ENCODE peak calls at places on chromosomes 12 and 14, in six cellular contexts. One of them, this sample, is unnamed.

GRCh38 chr12:644293-644639 is 19.0 kb downstream of the NINJ2 start:
- DNase-seq in endodermal cell: peak; percentile 25
- DNase-seq in lower leg skin: no peak
- DNase-seq in GM12865: no peak
- DNase-seq in AG10803: no peak
- DNase-seq in cardiac muscle cell: no peak
- DNase-seq in this sample: no peak

GRCh38 chr14:75132374-75133086 is 5.7 kb upstream of the NEK9 start:
- DNase-seq in endodermal cell: peak; percentile 81
- DNase-seq in lower leg skin: no peak
- DNase-seq in GM12865: peak; percentile 77
- DNase-seq in AG10803: peak; percentile 71
- DNase-seq in cardiac muscle cell: peak; percentile 87
- DNase-seq in this sample: peak; percentile 44

GRCh38 chr14:95432152-95433093 is 84.0 kb downstream of the SYNE3 start:
- DNase-seq in endodermal cell: peak; percentile 89
- DNase-seq in lower leg skin: no peak
- DNase-seq in GM12865: no peak
- DNase-seq in AG10803: peak; percentile 29
- DNase-seq in cardiac muscle cell: peak; percentile 59
- DNase-seq in this sample: no peak

GRCh38 chr14:33432407-33433023 is 493.8 kb downstream of the NPAS3 start:
- DNase-seq in endodermal cell: no peak
- DNase-seq in lower leg skin: no peak
- DNase-seq in GM12865: no peak
- DNase-seq in AG10803: peak; percentile 41
- DNase-seq in cardiac muscle cell: peak; percentile 62
- DNase-seq in this sample: peak; percentile 10

GRCh38 chr12:5556033-5556614 is 124.2 kb downstream of the NTF3 start:
- DNase-seq in endodermal cell: peak; percentile 91
- DNase-seq in lower leg skin: no peak
- DNase-seq in GM12865: peak; percentile 7
- DNase-seq in AG10803: no peak
- DNase-seq in cardiac muscle cell: no peak
- DNase-seq in this sample: no peak

GRCh38 chr12:130695061-130695460 is 21.0 kb downstream of the RIMBP2 start:
- DNase-seq in endodermal cell: no peak
- DNase-seq in lower leg skin: no peak
- DNase-seq in GM12865: no peak
- DNase-seq in AG10803: no peak
- DNase-seq in cardiac muscle cell: no peak
- DNase-seq in this sample: no peak

GRCh38 chr14:32073537-32074189 is 3.4 kb upstream of the ARHGAP5 start:
- DNase-seq in endodermal cell: peak; percentile 68
- DNase-seq in lower leg skin: no peak
- DNase-seq in GM12865: peak; percentile 86
- DNase-seq in AG10803: peak; percentile 85
- DNase-seq in cardiac muscle cell: peak; percentile 89
- DNase-seq in this sample: peak; percentile 89

GRCh38 chr14:49999216-49999761 is 106.4 kb downstream of the ARF6 start:
- DNase-seq in endodermal cell: peak; percentile 79
- DNase-seq in lower leg skin: peak; percentile 97
- DNase-seq in GM12865: peak; percentile 94
- DNase-seq in AG10803: peak; percentile 84
- DNase-seq in cardiac muscle cell: peak; percentile 71
- DNase-seq in this sample: peak; percentile 93

GRCh38 chr12:108457006-108457733 is 57.9 kb upstream of the FICD start:
- DNase-seq in endodermal cell: peak; percentile 79
- DNase-seq in lower leg skin: no peak
- DNase-seq in GM12865: peak; percentile 71
- DNase-seq in AG10803: peak; percentile 66
- DNase-seq in cardiac muscle cell: peak; percentile 75
- DNase-seq in this sample: peak; percentile 42

GRCh38 chr12:110074089-110074488 is 25.8 kb upstream of the C12orf76 start:
- DNase-seq in endodermal cell: no peak
- DNase-seq in lower leg skin: no peak
- DNase-seq in GM12865: no peak
- DNase-seq in AG10803: no peak
- DNase-seq in cardiac muscle cell: no peak
- DNase-seq in this sample: no peak
- H3K4me3 ChIP-seq in endodermal cell: no peak overlapping the region
- H3K4me3 ChIP-seq in lower leg skin: no peak overlapping the region
- H3K4me3 ChIP-seq in GM12865: no peak overlapping the region
- H3K4me3 ChIP-seq in AG10803: no peak overlapping the region
- H3K4me3 ChIP-seq in cardiac muscle cell: no peak overlapping the region
- H3K4me3 ChIP-seq in this sample: no peak overlapping the region

DNA sequence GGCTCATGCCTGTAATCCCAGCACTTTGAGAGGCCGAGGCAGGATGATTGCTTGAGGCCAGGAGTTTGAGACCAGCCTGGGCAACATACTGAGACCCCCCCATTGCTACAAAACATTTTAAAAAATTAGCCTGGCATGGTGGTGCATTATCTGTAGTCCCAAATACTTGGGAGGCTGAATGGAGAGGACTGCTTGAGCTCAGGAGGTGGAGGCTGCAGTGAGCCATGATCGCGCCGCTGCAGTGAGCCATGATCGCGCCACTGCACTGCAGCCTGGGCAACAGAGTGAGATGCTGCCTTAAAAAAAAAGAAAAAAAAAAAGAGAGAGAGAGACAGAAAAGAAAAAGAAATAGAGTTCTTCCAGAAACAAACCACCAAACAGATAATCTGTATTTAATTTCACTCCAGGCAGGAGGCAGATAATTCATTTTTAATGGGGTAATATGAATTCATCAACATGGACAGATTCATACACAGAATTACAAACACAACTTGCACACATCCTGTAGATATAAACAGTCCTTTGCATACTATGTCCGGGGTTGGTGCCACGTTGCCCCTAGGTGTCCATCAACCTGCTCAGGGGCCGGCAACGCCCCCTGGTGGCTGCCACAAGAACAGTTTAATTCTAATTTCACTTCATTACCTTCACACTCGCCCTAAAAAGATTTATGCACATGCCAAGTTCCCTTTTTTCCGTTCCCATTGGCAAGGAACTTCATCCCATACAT is 15.9 kb downstream of the MANSC1 start:
- DNase-seq in endodermal cell: peak; percentile 89
- DNase-seq in lower leg skin: peak; percentile 87
- DNase-seq in GM12865: peak; percentile 86
- DNase-seq in AG10803: peak; percentile 44
- DNase-seq in cardiac muscle cell: peak; percentile 68
- DNase-seq in this sample: peak; percentile 67
- H3K4me3 ChIP-seq in endodermal cell: no peak overlapping the region
- H3K4me3 ChIP-seq in lower leg skin: no peak overlapping the region
- H3K4me3 ChIP-seq in GM12865: no peak overlapping the region
- H3K4me3 ChIP-seq in AG10803: no peak overlapping the region
- H3K4me3 ChIP-seq in cardiac muscle cell: no peak overlapping the region
- H3K4me3 ChIP-seq in this sample: no peak overlapping the region

DNA sequence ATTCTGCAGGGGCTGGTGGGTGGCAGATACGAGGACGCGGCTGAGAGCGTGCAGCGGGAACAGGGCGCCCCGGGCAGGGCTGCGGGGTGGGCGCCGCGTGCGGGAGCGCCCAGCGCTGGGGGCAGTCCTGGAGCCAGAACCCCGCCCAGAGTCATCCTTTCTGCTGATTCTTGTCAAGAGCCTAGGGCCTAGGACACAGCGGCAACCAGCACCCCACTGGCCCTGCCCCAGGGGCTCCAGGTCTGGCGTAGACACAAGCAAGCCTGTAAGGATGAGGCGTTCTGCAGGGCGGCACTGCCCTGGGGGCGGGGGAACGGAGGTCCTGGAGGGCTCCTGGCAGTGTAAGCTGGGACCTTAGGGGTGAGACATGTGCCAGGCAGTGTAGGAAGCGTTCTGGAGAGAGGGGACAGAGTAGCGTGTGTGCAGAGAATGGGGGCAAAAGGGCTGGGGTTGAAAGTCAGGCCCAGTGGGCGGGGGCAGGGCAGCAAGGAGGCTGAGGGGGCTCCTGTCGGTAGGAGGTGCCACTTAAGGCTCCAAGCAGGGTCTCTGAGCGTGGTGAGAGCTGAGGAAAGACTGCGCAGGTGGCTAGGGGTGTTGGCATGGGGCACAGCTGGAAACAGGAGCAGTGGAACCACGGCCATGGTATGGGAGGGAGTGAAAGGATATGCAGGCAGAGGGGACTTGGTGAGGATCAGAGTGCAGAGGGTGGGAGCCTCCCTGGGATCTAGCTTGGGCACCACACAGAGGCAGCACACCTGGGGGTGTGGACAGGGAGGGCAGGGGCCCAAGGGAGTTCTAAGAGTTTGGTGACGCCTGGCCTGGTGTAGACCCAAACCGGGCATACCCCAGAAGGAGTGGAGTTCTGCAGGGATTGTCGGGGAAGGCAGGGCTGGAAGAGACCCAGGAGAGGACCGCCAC is 859 bp upstream of the AHNAK2 start:
- DNase-seq in endodermal cell: peak; percentile 66
- DNase-seq in lower leg skin: no peak
- DNase-seq in GM12865: no peak
- DNase-seq in AG10803: no peak
- DNase-seq in cardiac muscle cell: no peak
- DNase-seq in this sample: no peak
- H3K4me3 ChIP-seq in endodermal cell: peak overlapping the region; percentile 69
- H3K4me3 ChIP-seq in lower leg skin: no peak overlapping the region
- H3K4me3 ChIP-seq in GM12865: no peak overlapping the region
- H3K4me3 ChIP-seq in AG10803: peak overlapping the region; percentile 52
- H3K4me3 ChIP-seq in cardiac muscle cell: peak overlapping the region; percentile 27
- H3K4me3 ChIP-seq in this sample: peak overlapping the region; percentile 46

GRCh38 chr14:67821121-67821520 is 1.5 kb downstream of the RAD51B start:
- DNase-seq in endodermal cell: no peak
- DNase-seq in lower leg skin: no peak
- DNase-seq in GM12865: no peak
- DNase-seq in AG10803: no peak
- DNase-seq in cardiac muscle cell: no peak
- DNase-seq in this sample: no peak

GRCh38 chr14:67820428-67820881 is 876 bp downstream of the RAD51B start:
- DNase-seq in endodermal cell: peak; percentile 54
- DNase-seq in lower leg skin: no peak
- DNase-seq in GM12865: peak; percentile 17
- DNase-seq in AG10803: peak; percentile 60
- DNase-seq in cardiac muscle cell: peak; percentile 24
- DNase-seq in this sample: peak; percentile 72

GRCh38 chr14:67816326-67817009 is at the start of gene ZFYVE26:
- DNase-seq in endodermal cell: peak; percentile 98
- DNase-seq in lower leg skin: peak; percentile 98
- DNase-seq in GM12865: peak; percentile 97
- DNase-seq in AG10803: peak; percentile 91
- DNase-seq in cardiac muscle cell: peak; percentile 95
- DNase-seq in this sample: peak; percentile 96

GRCh38 chr14:67817750-67818438 is 1.5 kb upstream of the ZFYVE26 start:
- DNase-seq in endodermal cell: no peak
- DNase-seq in lower leg skin: no peak
- DNase-seq in GM12865: no peak
- DNase-seq in AG10803: no peak
- DNase-seq in cardiac muscle cell: no peak
- DNase-seq in this sample: no peak

DNA sequence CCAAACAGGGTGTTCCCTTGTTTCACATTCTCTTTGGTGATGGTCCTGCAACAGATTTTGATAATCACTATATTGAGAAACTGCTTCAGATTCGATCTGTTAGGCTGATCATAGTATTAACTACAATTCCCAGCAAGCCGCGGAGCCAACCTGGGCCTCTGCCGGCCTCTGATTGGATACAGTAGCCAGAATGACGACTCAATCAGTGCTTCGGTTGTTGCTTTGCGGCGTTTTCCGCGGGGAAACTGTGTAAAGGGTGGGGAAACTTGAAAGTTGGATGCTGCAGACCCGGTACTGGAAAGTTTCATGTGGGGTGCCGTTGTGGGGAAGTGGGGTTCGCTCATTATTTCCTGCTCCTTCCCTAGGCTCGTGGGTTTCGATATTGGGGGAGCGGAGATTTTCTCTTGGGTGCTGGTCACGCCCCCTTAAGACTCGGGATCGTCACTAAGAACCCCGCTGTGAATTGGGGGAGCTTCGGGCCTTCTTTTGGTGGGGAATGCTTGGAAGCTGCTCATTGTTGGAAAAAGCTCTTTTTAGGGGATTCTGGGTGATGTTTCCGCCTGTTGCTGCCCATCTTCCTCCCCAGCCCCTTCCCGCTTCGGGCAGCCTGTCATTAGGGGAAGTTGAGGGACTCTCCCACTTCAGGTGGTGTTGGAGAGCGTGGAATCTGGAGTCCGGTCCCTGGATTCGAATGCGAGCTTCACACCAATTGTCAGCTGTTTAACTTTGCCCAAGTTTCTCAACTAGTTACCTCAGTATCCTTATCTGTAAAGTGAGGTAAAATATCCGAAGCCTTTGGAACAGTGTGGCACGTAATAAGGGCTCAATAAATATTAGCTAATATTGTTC is at the start of gene RAD51B:
- DNase-seq in endodermal cell: peak; percentile 95
- DNase-seq in lower leg skin: peak; percentile 97
- DNase-seq in GM12865: peak; percentile 90
- DNase-seq in AG10803: peak; percentile 77
- DNase-seq in cardiac muscle cell: peak; percentile 87
- DNase-seq in this sample: peak; percentile 67
- H3K4me3 ChIP-seq in endodermal cell: peak within 1 kb of the TSS; percentile 95
- H3K4me3 ChIP-seq in lower leg skin: peak within 1 kb of the TSS; percentile 64
- H3K4me3 ChIP-seq in GM12865: peak within 1 kb of the TSS; percentile 73
- H3K4me3 ChIP-seq in AG10803: peak within 1 kb of the TSS; percentile 93
- H3K4me3 ChIP-seq in cardiac muscle cell: peak within 1 kb of the TSS; percentile 84
- H3K4me3 ChIP-seq in this sample: peak within 1 kb of the TSS; percentile 76

This sample was measured in foreskin fibroblast.